ENCODE peak calls at places on chromosome 7, in eight cellular contexts. P is NCI-H345; O is endothelial cell of umbilical vein; W is NCI-H774; Y is Jurkat, Clone E6-1; G is T-helper 1 cell; U is right atrium auricular region; N is fibroblast of lung. T is an unnamed sample.

GRCh38 chr7:128402346-128402745 is 7.4 kb downstream of the IMPDH1 start:
- DNase-seq in P (no peak), O (peak; percentile 43), W (no peak), Y (no peak), G (no peak), U (no peak), N (no peak), T (peak; percentile 38)

GRCh38 chr7:65004575-65004974 is 1.9 kb downstream of the ERV3-1 start:
- DNase-seq in P (no peak), O (no peak), W (no peak), Y (no peak), G (no peak), U (no peak), N (no peak), T (no peak)

GRCh38 chr7:56033671-56034432 is 17.4 kb downstream of the PSPH start:
- DNase-seq in P (peak; percentile 92), O (peak; percentile 83), W (peak; percentile 74), Y (peak; percentile 91), G (peak; percentile 32), U (no peak), N (peak; percentile 67), T (peak; percentile 54)

GRCh38 chr7:57179776-57180415 is 47.7 kb upstream of the ZNF479 start:
- DNase-seq in P (no peak), O (no peak), W (no peak), Y (no peak), G (no peak), U (no peak), N (no peak), T (no peak)

GRCh38 chr7:18552311-18552916 is 56.9 kb downstream of the HDAC9 start:
- DNase-seq in P (peak; percentile 6), O (peak; percentile 74), W (no peak), Y (no peak), G (no peak), U (no peak), N (no peak), T (peak; percentile 70)

GRCh38 chr7:116863168-116863670 is 832 bp downstream of the CAPZA2 start:
- DNase-seq in P (peak; percentile 29), O (peak; percentile 67), W (no peak), Y (no peak), G (no peak), U (no peak), N (peak; percentile 31), T (peak; percentile 42)

GRCh38 chr7:122143376-122143750 is 686 bp downstream of the AASS start:
- DNase-seq in P (peak; percentile 19), O (peak; percentile 64), W (no peak), Y (no peak), G (no peak), U (peak; percentile 60), N (peak; percentile 38), T (peak; percentile 31)

GRCh38 chr7:99046722-99047121 is 97.2 kb downstream of the SMURF1 start:
- DNase-seq in P (no peak), O (no peak), W (no peak), Y (no peak), G (no peak), U (no peak), N (no peak), T (no peak)

GRCh38 chr7:147062897-147063296 is 946.3 kb downstream of the CNTNAP2 start:
- DNase-seq in P (no peak), O (no peak), W (no peak), Y (no peak), G (no peak), U (no peak), N (no peak), T (no peak)

GRCh38 chr7:140015471-140015970 is 47.2 kb downstream of the PARP12 start:
- DNase-seq in P (no peak), O (no peak), W (no peak), Y (no peak), G (no peak), U (no peak), N (no peak), T (no peak)

GRCh38 chr7:22759721-22760120 is 32.7 kb downstream of the IL6 start:
- DNase-seq in P (no peak), O (no peak), W (no peak), Y (no peak), G (no peak), U (no peak), N (peak; percentile 38), T (no peak)

GRCh38 chr7:4207011-4207410 is 475.1 kb upstream of the FOXK1 start:
- DNase-seq in P (no peak), O (no peak), W (no peak), Y (no peak), G (no peak), U (no peak), N (no peak), T (no peak)

GRCh38 chr7:137975768-137976167 is 26.1 kb downstream of the CREB3L2 start:
- DNase-seq in P (no peak), O (no peak), W (no peak), Y (no peak), G (no peak), U (no peak), N (peak; percentile 51), T (no peak)

GRCh38 chr7:133310232-133310852 is 57.5 kb downstream of the EXOC4 start:
- DNase-seq in P (peak; percentile 90), O (peak; percentile 90), W (peak; percentile 61), Y (no peak), G (no peak), U (no peak), N (peak; percentile 31), T (peak; percentile 52)

GRCh38 chr7:158650821-158651225 is 53.8 kb downstream of the NCAPG2 start:
- DNase-seq in P (no peak), O (no peak), W (no peak), Y (peak; percentile 67), G (no peak), U (no peak), N (peak; percentile 87), T (no peak)

GRCh38 chr7:157219154-157219553 is 80.4 kb downstream of the UBE3C start:
- DNase-seq in P (no peak), O (no peak), W (no peak), Y (no peak), G (no peak), U (no peak), N (no peak), T (no peak)

GRCh38 chr7:111374027-111374426 is 188.3 kb downstream of the IMMP2L start:
- DNase-seq in P (no peak), O (no peak), W (no peak), Y (no peak), G (no peak), U (no peak), N (no peak), T (no peak)

GRCh38 chr7:55165176-55165861 is 146.5 kb downstream of the EGFR start:
- DNase-seq in P (no peak), O (no peak), W (no peak), Y (no peak), G (no peak), U (no peak), N (no peak), T (no peak)

GRCh38 chr7:139775829-139776266 is 1.9 kb downstream of the HIPK2 start:
- DNase-seq in P (peak; percentile 63), O (peak; percentile 86), W (peak; percentile 38), Y (peak; percentile 81), G (peak; percentile 29), U (peak; percentile 79), N (peak; percentile 71), T (peak; percentile 71)

GRCh38 chr7:85125679-85126078 is 61.2 kb downstream of the SEMA3D start:
- DNase-seq in P (no peak), O (no peak), W (no peak), Y (no peak), G (no peak), U (no peak), N (peak; percentile 16), T (no peak)

GRCh38 chr7:31788891-31789680 is 102.1 kb downstream of the PPP1R17 start:
- DNase-seq in P (no peak), O (no peak), W (no peak), Y (no peak), G (no peak), U (no peak), N (peak; percentile 74), T (no peak)